ENCODE peak calls at places on chromosomes 2 and 18, in ten cellular contexts. J, B, L, Q, O, H, V, I, N and D are unnamed samples.

GRCh38 chr2:88010136-88010535 is 6.2 kb downstream of the RNU2-63P start:
- DNase-seq in H (no peak), V (no peak), I (no peak), B (no peak), Q (no peak), J (no peak), O (no peak), L (no peak), N (no peak), D (no peak)

GRCh38 chr2:160062283-160063005 is at the start of gene PLA2R1:
- DNase-seq in J (peak; percentile 77), H (peak; percentile 24), O (peak; percentile 59), B (no peak), V (no peak), L (peak; percentile 52), I (no peak), Q (peak; percentile 34), N (peak; percentile 73), D (no peak)

GRCh38 chr2:42421601-42422252 is 60.7 kb upstream of the COX7A2L start:
- DNase-seq in O (no peak), J (no peak), V (no peak), Q (peak; percentile 20), I (no peak), B (no peak), H (no peak), N (no peak), L (no peak), D (no peak)

GRCh38 chr2:241204010-241204384 is 15.5 kb downstream of the ANO7 start:
- DNase-seq in J (no peak), L (no peak), Q (no peak), O (no peak), I (no peak), H (no peak), V (no peak), B (no peak), N (no peak), D (no peak)

GRCh38 chr2:47078541-47079482 is 76.3 kb downstream of the STPG4 start:
- DNase-seq in H (no peak), I (no peak), V (no peak), J (no peak), O (no peak), B (no peak), N (no peak), Q (no peak), L (no peak), D (no peak)

GRCh38 chr2:45776160-45776955 is 124.9 kb downstream of the PRKCE start:
- DNase-seq in B (no peak), V (no peak), O (no peak), Q (peak; percentile 26), N (no peak), H (no peak), I (no peak), J (no peak), L (peak; percentile 30), D (no peak)

GRCh38 chr18:75293591-75293990 is 83.0 kb downstream of the TSHZ1 start:
- DNase-seq in L (no peak), B (no peak), V (no peak), J (no peak), N (no peak), O (no peak), Q (peak; percentile 40), I (no peak), H (no peak), D (no peak)

GRCh38 chr2:226839960-226840359 is 4.1 kb downstream of the RHBDD1 start:
- DNase-seq in V (no peak), H (no peak), L (no peak), O (no peak), N (no peak), J (no peak), Q (no peak), B (no peak), I (no peak), D (no peak)

GRCh38 chr18:78309307-78309706 is 670.3 kb upstream of the SALL3 start:
- DNase-seq in L (no peak), I (no peak), N (no peak), J (no peak), O (no peak), V (no peak), H (no peak), B (no peak), Q (no peak), D (no peak)

GRCh38 chr2:590214-591175 is 86.7 kb downstream of the TMEM18 start:
- DNase-seq in O (no peak), I (no peak), J (no peak), Q (no peak), N (no peak), V (no peak), L (no peak), H (no peak), B (no peak), D (no peak)

GRCh38 chr18:12640881-12641200 is 17.1 kb downstream of the SPIRE1 start:
- DNase-seq in B (no peak), J (no peak), O (no peak), H (no peak), N (no peak), L (no peak), I (no peak), V (no peak), Q (no peak), D (no peak)

GRCh38 chr2:63993871-63994270 is 25.4 kb downstream of the VPS54 start:
- DNase-seq in B (no peak), H (no peak), L (no peak), Q (peak; percentile 30), V (no peak), N (no peak), J (no peak), O (no peak), I (no peak), D (no peak)

GRCh38 chr2:61181382-61182058 is 19.5 kb downstream of the C2orf74 start:
- DNase-seq in Q (no peak), I (no peak), N (no peak), V (no peak), B (no peak), L (no peak), O (no peak), J (no peak), H (no peak), D (no peak)

GRCh38 chr2:65071499-65072180 is 15.4 kb downstream of the CEP68 start:
- DNase-seq in H (peak; percentile 41), N (peak; percentile 59), V (no peak), Q (no peak), J (peak; percentile 68), I (no peak), L (no peak), O (no peak), B (no peak), D (no peak)
- TF ChIP-seq CTCF in H (peak; percentile 58), N (peak; percentile 21), V (peak; percentile 32), Q (peak; percentile 45), J (peak; percentile 52), I (no peak), L (peak; percentile 11), O (no peak), B (no peak), D (no peak)

GRCh38 chr2:176099159-176099736 is 347 bp upstream of the HOXD12 start:
- DNase-seq in V (no peak), L (no peak), B (no peak), N (peak; percentile 18), I (peak; percentile 0), H (no peak), J (peak; percentile 48), O (no peak), Q (no peak), D (no peak)

GRCh38 chr2:176096986-176097819 is 2.4 kb upstream of the HOXD12 start:
- DNase-seq in I (no peak), H (peak; percentile 65), B (peak; percentile 84), L (peak; percentile 48), N (peak; percentile 93), J (peak; percentile 94), V (peak; percentile 10), O (no peak), Q (peak; percentile 58), D (peak; percentile 87)

GRCh38 chr2:176096243-176096985 is 3.2 kb upstream of the HOXD12 start:
- DNase-seq in H (no peak), I (no peak), N (no peak), V (no peak), Q (peak; percentile 40), L (no peak), J (no peak), O (no peak), B (peak; percentile 68), D (no peak)

GRCh38 chr2:176098366-176099158 is 1.0 kb upstream of the HOXD12 start:
- DNase-seq in J (peak; percentile 75), V (no peak), H (no peak), O (no peak), I (peak; percentile 1), L (no peak), Q (no peak), N (peak; percentile 49), B (no peak), D (no peak)

GRCh38 chr2:176097820-176098365 is 1.7 kb upstream of the HOXD12 start:
- DNase-seq in J (no peak), V (no peak), Q (no peak), L (no peak), O (no peak), I (peak; percentile 1), H (no peak), N (no peak), B (no peak), D (no peak)
- TF ChIP-seq CTCF in J (no peak), V (no peak), Q (no peak), L (no peak), O (no peak), I (no peak), H (peak; percentile 5), N (no peak), B (no peak), D (no peak)

GRCh38 chr2:225041871-225042799 is at the start of gene DOCK10:
- DNase-seq in L (no peak), I (peak; percentile 39), B (peak; percentile 46), N (peak; percentile 39), Q (peak; percentile 53), J (peak; percentile 38), O (no peak), H (peak; percentile 13), V (no peak), D (peak; percentile 75)
- TF ChIP-seq CTCF in L (no peak), I (no peak), B (no peak), N (no peak), Q (no peak), J (no peak), O (no peak), H (peak; percentile 38), V (no peak), D (no peak)

GRCh38 chr2:170368370-170368769 is 190.4 kb downstream of the MYO3B start:
- DNase-seq in L (no peak), J (no peak), O (no peak), I (no peak), Q (no peak), B (no peak), V (no peak), N (no peak), H (no peak), D (no peak)

GRCh38 chr2:170371231-170371630 is 193.3 kb downstream of the MYO3B start:
- DNase-seq in H (no peak), O (no peak), B (no peak), L (no peak), J (no peak), N (no peak), I (no peak), Q (no peak), V (no peak), D (no peak)

GRCh38 chr2:170365686-170366085 is 187.7 kb downstream of the MYO3B start:
- DNase-seq in O (no peak), I (no peak), L (no peak), N (no peak), Q (no peak), B (no peak), H (no peak), J (no peak), V (no peak), D (no peak)

GRCh38 chr2:170369228-170369627 is 191.3 kb downstream of the MYO3B start:
- DNase-seq in B (no peak), H (no peak), O (no peak), L (no peak), V (no peak), I (no peak), J (no peak), N (no peak), Q (no peak), D (no peak)

GRCh38 chr2:170369894-170370293 is 191.9 kb downstream of the MYO3B start:
- DNase-seq in B (peak; percentile 43), V (no peak), O (no peak), I (no peak), H (peak; percentile 12), L (no peak), Q (peak; percentile 48), N (no peak), J (no peak), D (no peak)
- TF ChIP-seq CTCF in B (peak; percentile 28), V (peak; percentile 39), O (peak; percentile 9), I (peak; percentile 11), H (peak; percentile 71), L (peak; percentile 22), Q (peak; percentile 8), N (no peak), J (peak; percentile 56), D (no peak)